ENCODE peak calls at places on chromosomes 1 and 21, in six cellular contexts. D is neuronal stem cell, V is IMR-90, X is H1, S is H9, G is mesendoderm. R is an unnamed sample.

GRCh38 chr1:84000196-84000885 is 1.4 kb upstream of the TTLL7 start:
- DNase-seq in D (no peak), V (no peak), X (no peak), S (no peak), G (no peak), R (no peak)

GRCh38 chr1:21362096-21362495 is 71.8 kb upstream of the ECE1 start:
- DNase-seq in D (no peak), V (no peak), X (no peak), S (no peak), G (no peak), R (no peak)

GRCh38 chr1:217373761-217374701 is 256.9 kb downstream of the GPATCH2 start:
- DNase-seq in D (no peak), V (no peak), X (no peak), S (peak; percentile 31), G (no peak), R (no peak)

GRCh38 chr1:109777980-109778625 is 14.4 kb upstream of the EPS8L3 start:
- DNase-seq in D (no peak), V (no peak), X (no peak), S (no peak), G (no peak), R (no peak)

GRCh38 chr1:52901384-52901783 is 20.2 kb downstream of the ECHDC2 start:
- DNase-seq in D (no peak), V (no peak), X (no peak), S (no peak), G (no peak), R (no peak)

GRCh38 chr1:214216779-214217178 is 64.2 kb upstream of the SMYD2 start:
- DNase-seq in D (no peak), V (no peak), X (no peak), S (no peak), G (peak; percentile 36), R (peak; percentile 95)

GRCh38 chr1:42189931-42190853 is 25.6 kb upstream of the GUCA2A start:
- DNase-seq in D (no peak), V (peak; percentile 39), X (no peak), S (no peak), G (no peak), R (peak; percentile 58)

GRCh38 chr1:63322944-63323865 is 838 bp downstream of the FOXD3 start:
- DNase-seq in D (peak; percentile 42), V (no peak), X (no peak), S (peak; percentile 74), G (peak; percentile 75), R (peak; percentile 27)

GRCh38 chr1:31752952-31753351 is 11.2 kb downstream of the ADGRB2 start:
- DNase-seq in D (no peak), V (no peak), X (no peak), S (no peak), G (no peak), R (no peak)

GRCh38 chr1:174358344-174358743 is 89.4 kb upstream of the GPR52 start:
- DNase-seq in D (no peak), V (no peak), X (no peak), S (no peak), G (no peak), R (no peak)

GRCh38 chr1:37509181-37509580 is 5.4 kb downstream of the MEAF6 start:
- DNase-seq in D (no peak), V (peak; percentile 51), X (no peak), S (no peak), G (peak; percentile 64), R (no peak)

GRCh38 chr1:25991937-25992688 is 5.8 kb downstream of the PAFAH2 start:
- DNase-seq in D (no peak), V (peak; percentile 68), X (no peak), S (no peak), G (no peak), R (peak; percentile 85)

GRCh38 chr21:46109251-46110221 is 11.6 kb downstream of the COL6A2 start:
- DNase-seq in D (no peak), V (no peak), X (no peak), S (peak; percentile 23), G (no peak), R (no peak)

GRCh38 chr1:204866051-204866596 is 4.5 kb upstream of the NFASC start:
- DNase-seq in D (no peak), V (no peak), X (no peak), S (no peak), G (no peak), R (no peak)

GRCh38 chr1:110035236-110035752 is 870 bp downstream of the STRIP1 start:
- DNase-seq in D (peak; percentile 11), V (peak; percentile 16), X (no peak), S (no peak), G (no peak), R (no peak)

GRCh38 chr1:145827966-145828365 is 4.0 kb downstream of the POLR3C start:
- DNase-seq in D (no peak), V (peak; percentile 28), X (no peak), S (no peak), G (no peak), R (no peak)

GRCh38 chr21:28333455-28334108 is 659.1 kb downstream of the LTN1 start:
- DNase-seq in D (no peak), V (peak; percentile 75), X (no peak), S (no peak), G (no peak), R (no peak)

GRCh38 chr1:178093958-178094751 is at the start of gene RASAL2:
- DNase-seq in D (peak; percentile 83), V (peak; percentile 46), X (peak; percentile 33), S (peak; percentile 79), G (peak; percentile 89), R (peak; percentile 81)

GRCh38 chr1:5907966-5908365 is 84.3 kb downstream of the NPHP4 start:
- DNase-seq in D (no peak), V (no peak), X (no peak), S (peak; percentile 15), G (no peak), R (no peak)

GRCh38 chr1:90402893-90403849 is 313.9 kb downstream of the BARHL2 start:
- DNase-seq in D (peak; percentile 74), V (peak; percentile 95), X (peak; percentile 56), S (peak; percentile 47), G (peak; percentile 90), R (peak; percentile 94)

GRCh38 chr1:1438531-1439381 is 3.3 kb downstream of the VWA1 start:
- DNase-seq in D (no peak), V (no peak), X (no peak), S (no peak), G (no peak), R (no peak)

GRCh38 chr1:192448026-192448578 is 127.5 kb upstream of the RGS1 start:
- DNase-seq in D (no peak), V (peak; percentile 12), X (no peak), S (no peak), G (peak; percentile 15), R (no peak)

GRCh38 chr1:66764994-66765578 is 12.8 kb downstream of the DYNLT5 start:
- DNase-seq in D (peak; percentile 17), V (peak; percentile 66), X (no peak), S (no peak), G (peak; percentile 42), R (peak; percentile 74)

GRCh38 chr1:203537806-203538464 is 44.0 kb downstream of the OPTC start:
- DNase-seq in D (no peak), V (peak; percentile 91), X (no peak), S (no peak), G (no peak), R (peak; percentile 92)

DNA sequence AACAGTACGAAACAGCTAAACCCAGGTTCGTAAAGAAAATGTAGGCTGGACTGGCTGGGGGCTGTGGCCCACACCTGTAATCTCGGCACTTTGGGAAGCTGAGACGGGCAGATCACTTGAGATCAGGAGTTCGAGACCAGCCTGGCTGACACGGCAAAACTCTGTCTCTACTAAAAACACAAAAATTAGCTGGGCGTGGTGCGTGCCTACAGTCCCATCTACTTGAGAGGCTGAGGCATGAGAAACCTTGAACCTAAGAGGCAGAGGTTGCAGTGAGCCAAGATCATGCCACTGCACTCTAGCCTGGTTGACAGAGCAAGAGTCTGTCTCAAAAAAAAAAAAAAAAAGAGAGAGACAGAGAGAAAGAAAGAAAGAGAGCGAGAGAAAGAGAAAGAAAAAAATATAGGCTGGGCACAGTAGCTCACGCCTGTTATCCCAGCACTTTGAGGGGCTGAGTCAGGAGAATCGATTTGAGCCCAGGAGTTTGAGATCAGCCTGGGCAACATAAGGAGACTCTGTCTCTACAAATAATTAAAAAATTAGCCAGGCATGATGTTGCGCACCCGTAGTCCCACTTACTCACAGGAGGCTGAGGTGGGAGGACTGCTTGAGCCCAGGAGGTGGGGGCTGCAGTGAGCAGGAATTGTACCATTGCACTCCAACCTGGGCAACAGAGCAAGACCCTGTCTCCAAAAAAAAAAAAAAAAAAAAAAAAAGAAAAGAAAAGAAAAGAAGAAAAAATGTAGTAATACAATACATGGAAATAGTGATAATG is 35.7 kb downstream of the CAPZB start:
- DNase-seq in D (no peak), V (no peak), X (no peak), S (no peak), G (no peak), R (no peak)
- H3K18ac ChIP-seq in D (no peak overlapping the region), V (peak overlapping the region; percentile 67), X (no peak overlapping the region), S (no peak overlapping the region), G (no peak overlapping the region), R (no peak overlapping the region)

DNA sequence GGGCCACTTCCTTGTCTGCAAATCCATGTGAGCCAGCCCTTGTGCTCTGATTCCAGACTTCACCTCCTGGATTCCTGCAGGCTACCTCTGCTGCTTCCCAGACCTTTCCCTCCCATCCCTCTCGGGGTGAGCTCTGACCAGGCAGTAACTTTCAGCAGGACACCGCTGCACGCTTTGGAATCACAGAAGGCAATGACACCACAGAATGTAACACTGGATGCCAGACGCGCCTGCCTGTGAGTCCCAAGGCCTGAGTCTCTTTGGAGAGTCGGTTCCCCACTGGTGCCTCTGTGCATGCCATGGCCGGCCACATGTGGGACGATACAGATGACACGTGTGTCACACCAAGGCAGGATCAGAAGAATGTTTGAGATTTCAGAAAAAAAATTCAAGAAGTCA is 89.7 kb upstream of the ERRFI1 start:
- DNase-seq in D (no peak), V (no peak), X (no peak), S (no peak), G (no peak), R (no peak)
- H2BK120ac ChIP-seq in D (no peak overlapping the region), V (peak overlapping the region; percentile 92), X (no peak overlapping the region), S (no peak overlapping the region), G (no peak overlapping the region), R (peak overlapping the region; percentile 93)

GRCh38 chr1:36464605-36465393 is 615 bp upstream of the MRPS15 start:
- DNase-seq in D (no peak), V (peak; percentile 15), X (no peak), S (no peak), G (peak; percentile 84), R (peak; percentile 27)
- H2AK5ac ChIP-seq in D (no peak overlapping the region), V (peak overlapping the region; percentile 63), X (peak overlapping the region; percentile 75), S (no peak overlapping the region), G (no peak overlapping the region), R (peak overlapping the region; percentile 33)

GRCh38 chr1:184298321-184299052 is 88.3 kb upstream of the C1orf21 start:
- DNase-seq in D (peak; percentile 35), V (no peak), X (no peak), S (no peak), G (peak; percentile 13), R (no peak)
- H3K18ac ChIP-seq in D (peak overlapping the region; percentile 9), V (peak overlapping the region; percentile 14), X (no peak overlapping the region), S (no peak overlapping the region), G (peak overlapping the region; percentile 13), R (no peak overlapping the region)

GRCh38 chr1:198493324-198493723 is 47.2 kb downstream of the ATP6V1G3 start:
- DNase-seq in D (no peak), V (no peak), X (no peak), S (no peak), G (no peak), R (no peak)
- H2BK120ac ChIP-seq in D (no peak overlapping the region), V (peak overlapping the region; percentile 99), X (no peak overlapping the region), S (no peak overlapping the region), G (no peak overlapping the region), R (no peak overlapping the region)

R was measured in trophoblast cell.